ENCODE peak calls at places on chromosomes 5 and 9, in six cellular contexts. B, W, P, E, V and I are unnamed samples.

GRCh38 chr9:132094314-132094791 is 14.7 kb upstream of the MED27 start:
- DNase-seq in E (no peak), V (no peak), W (no peak), B (no peak), P (no peak), I (no peak)

GRCh38 chr5:42429694-42430093 is 6.5 kb downstream of the GHR start:
- DNase-seq in V (no peak), W (no peak), P (no peak), E (no peak), B (no peak), I (peak)

GRCh38 chr9:95261890-95262289 is 55.6 kb downstream of the FANCC start:
- DNase-seq in P (no peak), B (no peak), W (no peak), E (no peak), V (no peak), I (no peak)

GRCh38 chr9:130129425-130130061 is 42.7 kb upstream of the NCS1 start:
- DNase-seq in V (no peak), B (no peak), W (peak), E (peak), P (no peak), I (no peak)

GRCh38 chr5:157222506-157223230 is 42.0 kb downstream of the ITK start:
- DNase-seq in V (no peak), E (no peak), B (no peak), P (no peak), W (peak), I (no peak)

GRCh38 chr5:11387382-11387781 is 516.9 kb downstream of the CTNND2 start:
- DNase-seq in B (no peak), E (peak), P (no peak), V (no peak), W (no peak), I (peak)

GRCh38 chr5:171838066-171838465 is 52.4 kb downstream of the SMIM23 start:
- DNase-seq in W (no peak), P (no peak), B (no peak), V (no peak), E (no peak), I (no peak)

GRCh38 chr5:73948720-73949119 is 322.7 kb downstream of the ARHGEF28 start:
- DNase-seq in P (no peak), V (no peak), B (no peak), E (no peak), W (no peak), I (no peak)

GRCh38 chr9:127135056-127135745 is 12.8 kb upstream of the ANGPTL2 start:
- DNase-seq in E (no peak), W (no peak), B (no peak), P (no peak), V (no peak), I (no peak)

GRCh38 chr9:27701664-27702063 is 128.4 kb upstream of the C9orf72 start:
- DNase-seq in E (no peak), B (no peak), V (no peak), W (no peak), P (peak), I (no peak)

GRCh38 chr9:93121316-93122241 is 12.5 kb downstream of the NINJ1 start:
- DNase-seq in P (peak), V (peak), W (no peak), E (no peak), B (no peak), I (peak)

GRCh38 chr5:149409268-149409948 is 30.3 kb upstream of the IL17B start:
- DNase-seq in W (no peak), P (no peak), E (no peak), V (no peak), B (no peak), I (no peak)

GRCh38 chr9:136394312-136395305 is 5.4 kb downstream of the SNAPC4 start:
- DNase-seq in V (no peak), W (no peak), P (no peak), B (no peak), E (no peak), I (no peak)

GRCh38 chr5:83564069-83564749 is 92.7 kb downstream of the VCAN start:
- DNase-seq in W (no peak), V (no peak), P (no peak), E (peak), B (no peak), I (peak)

GRCh38 chr9:131657890-131658752 is 81.8 kb downstream of the RAPGEF1 start:
- DNase-seq in V (no peak), W (no peak), E (no peak), P (no peak), B (no peak), I (no peak)